ENCODE peak calls at places on chromosomes 4 and X, in seven cellular contexts. K is AG20443; F is CD4-positive, alpha-beta memory T cell; P is NCI-H1436; A is stromal cell of bone marrow; Y is GM13977; Z is heart left ventricle. N is an unnamed sample.

GRCh38 chr4:169252339-169253086 is 18.2 kb downstream of the SH3RF1 start:
- DNase-seq in K (no peak), F (no peak), P (no peak), A (no peak), Y (no peak), Z (no peak), N (no peak)

GRCh38 chr4:186714006-186714675 is 9.5 kb downstream of the FAT1 start:
- DNase-seq in K (no peak), F (no peak), P (no peak), A (no peak), Y (no peak), Z (no peak), N (no peak)

GRCh38 chr4:52659016-52659721 is at the start of gene USP46:
- DNase-seq in K (peak), F (peak), P (peak), A (peak), Y (peak), Z (peak), N (peak)

GRCh38 chrX:27336466-27337091 is 126.6 kb downstream of the PPP4R3C start:
- DNase-seq in K (peak), F (peak), P (no peak), A (no peak), Y (peak), Z (peak), N (peak)

GRCh38 chrX:20609916-20610415 is 343.3 kb upstream of the RPS6KA3 start:
- DNase-seq in K (no peak), F (no peak), P (no peak), A (no peak), Y (no peak), Z (no peak), N (no peak)

GRCh38 chr4:90318208-90318607 is 191.0 kb downstream of the CCSER1 start:
- DNase-seq in K (peak), F (no peak), P (no peak), A (peak), Y (no peak), Z (no peak), N (no peak)

GRCh38 chr4:3251691-3252479 is 2.9 kb downstream of the MSANTD1 start:
- DNase-seq in K (no peak), F (no peak), P (no peak), A (no peak), Y (no peak), Z (no peak), N (peak)

GRCh38 chr4:76198411-76199237 is 15.0 kb downstream of the SCARB2 start:
- DNase-seq in K (peak), F (no peak), P (peak), A (no peak), Y (peak), Z (peak), N (no peak)

GRCh38 chr4:7663075-7663541 is 228.4 kb upstream of the PSAPL1 start:
- DNase-seq in K (no peak), F (no peak), P (no peak), A (no peak), Y (no peak), Z (no peak), N (no peak)

GRCh38 chrX:143206961-143207360 is 181.2 kb downstream of the SPANXN4 start:
- DNase-seq in K (no peak), F (no peak), P (no peak), A (no peak), Y (no peak), Z (no peak), N (no peak)

GRCh38 chr4:123555500-123556273 is 159.1 kb downstream of the SPRY1 start:
- DNase-seq in K (peak), F (no peak), P (no peak), A (peak), Y (no peak), Z (peak), N (peak)

GRCh38 chr4:48909697-48910096 is 3.1 kb upstream of the OCIAD2 start:
- DNase-seq in K (peak), F (no peak), P (no peak), A (peak), Y (no peak), Z (no peak), N (peak)

GRCh38 chrX:100328342-100328741 is 81.7 kb downstream of the PCDH19 start:
- DNase-seq in K (no peak), F (no peak), P (no peak), A (no peak), Y (no peak), Z (no peak), N (no peak)

GRCh38 chrX:25034889-25035288 is 19.1 kb upstream of the ARX start:
- DNase-seq in K (peak), F (no peak), P (no peak), A (no peak), Y (no peak), Z (no peak), N (no peak)

GRCh38 chr4:10917475-10918103 is 233.0 kb upstream of the CLNK start:
- DNase-seq in K (no peak), F (no peak), P (peak), A (no peak), Y (no peak), Z (no peak), N (no peak)

GRCh38 chr4:163165217-163166017 is 1.3 kb downstream of the NAF1 start:
- DNase-seq in K (no peak), F (no peak), P (no peak), A (no peak), Y (no peak), Z (no peak), N (no peak)

N was measured in Caco-2.